ENCODE peak calls at places on chromosome 2, in eight cellular contexts. W, A, N, Y, D, X, U and C are unnamed samples.

GRCh38 chr2:43132523-43133301 is 93.7 kb downstream of the ZFP36L2 start:
- DNase-seq in W (no peak), A (no peak), N (no peak), Y (peak; percentile 65), D (no peak), X (no peak), U (no peak), C (no peak)

GRCh38 chr2:151907933-151908882 is 80.0 kb upstream of the ARL5A start:
- DNase-seq in W (no peak), A (no peak), N (no peak), Y (no peak), D (no peak), X (no peak), U (no peak), C (no peak)

GRCh38 chr2:176297737-176298136 is 28.5 kb downstream of the MTX2 start:
- DNase-seq in W (no peak), A (no peak), N (no peak), Y (no peak), D (no peak), X (no peak), U (no peak), C (no peak)

GRCh38 chr2:86491088-86491487 is 49.9 kb downstream of the KDM3A start:
- DNase-seq in W (no peak), A (no peak), N (no peak), Y (no peak), D (no peak), X (no peak), U (no peak), C (no peak)

GRCh38 chr2:2333076-2333475 is 2.0 kb upstream of the MYT1L start:
- DNase-seq in W (no peak), A (no peak), N (no peak), Y (no peak), D (peak; percentile 79), X (no peak), U (no peak), C (no peak)

GRCh38 chr2:212135739-212136138 is 402.9 kb downstream of the ERBB4 start:
- DNase-seq in W (no peak), A (no peak), N (no peak), Y (no peak), D (peak; percentile 86), X (no peak), U (no peak), C (no peak)

GRCh38 chr2:148978026-148978685 is 60.3 kb upstream of the LYPD6B start:
- DNase-seq in W (no peak), A (no peak), N (no peak), Y (no peak), D (no peak), X (no peak), U (no peak), C (no peak)

GRCh38 chr2:143355814-143356213 is 226.6 kb downstream of the ARHGAP15 start:
- DNase-seq in W (no peak), A (no peak), N (no peak), Y (no peak), D (no peak), X (no peak), U (no peak), C (no peak)